ENCODE peak calls at places on chromosomes 1 and 21, in eight cellular contexts. One of them, this sample, is unnamed.

GRCh38 chr1:50747394-50747793 is 212.7 kb downstream of the FAF1 start:
- DNase-seq in psoas muscle: no peak
- DNase-seq in activated CD8-positive, alpha-beta T cell treated with anti-CD3 and anti-CD28 coated beads for 36 hours: no peak
- DNase-seq in thyroid gland: no peak
- DNase-seq in GM23338: no peak
- DNase-seq in H9: no peak
- DNase-seq in PC-3: no peak
- DNase-seq in GM12864: no peak
- DNase-seq in this sample: no peak

GRCh38 chr1:10626011-10626731 is 151.4 kb downstream of the PEX14 start:
- DNase-seq in psoas muscle: no peak
- DNase-seq in activated CD8-positive, alpha-beta T cell treated with anti-CD3 and anti-CD28 coated beads for 36 hours: no peak
- DNase-seq in thyroid gland: peak
- DNase-seq in GM23338: no peak
- DNase-seq in H9: peak
- DNase-seq in PC-3: no peak
- DNase-seq in GM12864: no peak
- DNase-seq in this sample: no peak

GRCh38 chr1:243849089-243850012 is 692 bp downstream of the AKT3 start:
- DNase-seq in psoas muscle: peak
- DNase-seq in activated CD8-positive, alpha-beta T cell treated with anti-CD3 and anti-CD28 coated beads for 36 hours: peak
- DNase-seq in thyroid gland: peak
- DNase-seq in GM23338: peak
- DNase-seq in H9: peak
- DNase-seq in PC-3: peak
- DNase-seq in GM12864: no peak
- DNase-seq in this sample: peak

GRCh38 chr21:37828515-37828914 is 87.7 kb downstream of the KCNJ6 start:
- DNase-seq in psoas muscle: no peak
- DNase-seq in activated CD8-positive, alpha-beta T cell treated with anti-CD3 and anti-CD28 coated beads for 36 hours: no peak
- DNase-seq in thyroid gland: no peak
- DNase-seq in GM23338: no peak
- DNase-seq in H9: no peak
- DNase-seq in PC-3: no peak
- DNase-seq in GM12864: no peak
- DNase-seq in this sample: no peak

GRCh38 chr1:153881764-153882163 is 41.0 kb downstream of the GATAD2B start:
- DNase-seq in psoas muscle: no peak
- DNase-seq in activated CD8-positive, alpha-beta T cell treated with anti-CD3 and anti-CD28 coated beads for 36 hours: peak
- DNase-seq in thyroid gland: no peak
- DNase-seq in GM23338: no peak
- DNase-seq in H9: no peak
- DNase-seq in PC-3: no peak
- DNase-seq in GM12864: no peak
- DNase-seq in this sample: no peak

GRCh38 chr1:168291222-168291824 is 10.6 kb downstream of the TBX19 start:
- DNase-seq in psoas muscle: no peak
- DNase-seq in activated CD8-positive, alpha-beta T cell treated with anti-CD3 and anti-CD28 coated beads for 36 hours: no peak
- DNase-seq in thyroid gland: no peak
- DNase-seq in GM23338: no peak
- DNase-seq in H9: no peak
- DNase-seq in PC-3: no peak
- DNase-seq in GM12864: no peak
- DNase-seq in this sample: no peak

GRCh38 chr1:205535866-205536758 is 31.6 kb downstream of the CDK18 start:
- DNase-seq in psoas muscle: peak
- DNase-seq in activated CD8-positive, alpha-beta T cell treated with anti-CD3 and anti-CD28 coated beads for 36 hours: no peak
- DNase-seq in thyroid gland: no peak
- DNase-seq in GM23338: no peak
- DNase-seq in H9: peak
- DNase-seq in PC-3: no peak
- DNase-seq in GM12864: no peak
- DNase-seq in this sample: peak

GRCh38 chr1:9715536-9716226 is 64.2 kb downstream of the PIK3CD start:
- DNase-seq in psoas muscle: no peak
- DNase-seq in activated CD8-positive, alpha-beta T cell treated with anti-CD3 and anti-CD28 coated beads for 36 hours: peak
- DNase-seq in thyroid gland: no peak
- DNase-seq in GM23338: no peak
- DNase-seq in H9: no peak
- DNase-seq in PC-3: no peak
- DNase-seq in GM12864: no peak
- DNase-seq in this sample: no peak

GRCh38 chr21:37168666-37169065 is 95.6 kb downstream of the TTC3 start:
- DNase-seq in psoas muscle: no peak
- DNase-seq in activated CD8-positive, alpha-beta T cell treated with anti-CD3 and anti-CD28 coated beads for 36 hours: no peak
- DNase-seq in thyroid gland: no peak
- DNase-seq in GM23338: no peak
- DNase-seq in H9: no peak
- DNase-seq in PC-3: no peak
- DNase-seq in GM12864: no peak
- DNase-seq in this sample: no peak

GRCh38 chr21:43303240-43304178 is 123.4 kb downstream of the SIK1 start:
- DNase-seq in psoas muscle: peak
- DNase-seq in activated CD8-positive, alpha-beta T cell treated with anti-CD3 and anti-CD28 coated beads for 36 hours: no peak
- DNase-seq in thyroid gland: no peak
- DNase-seq in GM23338: no peak
- DNase-seq in H9: no peak
- DNase-seq in PC-3: peak
- DNase-seq in GM12864: no peak
- DNase-seq in this sample: no peak

GRCh38 chr1:52022133-52022532 is 11.5 kb downstream of the KTI12 start:
- DNase-seq in psoas muscle: no peak
- DNase-seq in activated CD8-positive, alpha-beta T cell treated with anti-CD3 and anti-CD28 coated beads for 36 hours: no peak
- DNase-seq in thyroid gland: no peak
- DNase-seq in GM23338: no peak
- DNase-seq in H9: no peak
- DNase-seq in PC-3: no peak
- DNase-seq in GM12864: no peak
- DNase-seq in this sample: no peak

DNA sequence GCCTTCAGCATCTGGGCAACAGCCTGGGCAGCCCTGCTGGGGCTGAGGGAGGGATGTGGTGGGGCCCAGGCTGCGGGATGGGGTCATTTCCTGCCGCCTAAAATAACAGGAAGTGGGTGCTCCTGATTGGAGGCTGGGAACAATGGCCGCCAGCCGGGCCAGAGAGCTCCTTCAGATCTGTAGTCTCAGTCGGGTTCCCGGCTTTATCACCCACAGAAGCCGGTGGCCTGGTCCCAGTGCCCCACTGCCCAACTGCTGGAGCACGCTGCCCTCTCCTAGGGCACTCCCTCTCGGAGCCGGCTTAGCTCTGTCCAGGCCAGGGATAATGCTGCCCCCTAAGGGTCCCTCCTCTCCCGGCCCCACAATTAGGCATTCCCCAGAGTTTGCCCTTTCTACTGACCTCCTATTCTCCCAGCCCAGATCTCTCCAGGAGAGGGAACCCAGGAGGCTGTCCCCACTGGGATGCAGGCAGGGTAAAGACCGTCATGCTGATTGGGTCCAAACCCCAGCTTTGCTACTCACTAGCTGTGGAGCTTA is 5.1 kb downstream of the MAP7D1 start:
- DNase-seq in psoas muscle: peak
- DNase-seq in activated CD8-positive, alpha-beta T cell treated with anti-CD3 and anti-CD28 coated beads for 36 hours: peak
- DNase-seq in thyroid gland: peak
- DNase-seq in GM23338: peak
- DNase-seq in H9: peak
- DNase-seq in PC-3: peak
- DNase-seq in GM12864: no peak
- DNase-seq in this sample: no peak
- TF ChIP-seq CTCF in psoas muscle: peak
- TF ChIP-seq CTCF in activated CD8-positive, alpha-beta T cell treated with anti-CD3 and anti-CD28 coated beads for 36 hours: no peak
- TF ChIP-seq CTCF in thyroid gland: no peak
- TF ChIP-seq CTCF in GM23338: peak
- TF ChIP-seq CTCF in H9: peak
- TF ChIP-seq CTCF in PC-3: peak
- TF ChIP-seq CTCF in GM12864: peak
- TF ChIP-seq CTCF in this sample: peak

DNA sequence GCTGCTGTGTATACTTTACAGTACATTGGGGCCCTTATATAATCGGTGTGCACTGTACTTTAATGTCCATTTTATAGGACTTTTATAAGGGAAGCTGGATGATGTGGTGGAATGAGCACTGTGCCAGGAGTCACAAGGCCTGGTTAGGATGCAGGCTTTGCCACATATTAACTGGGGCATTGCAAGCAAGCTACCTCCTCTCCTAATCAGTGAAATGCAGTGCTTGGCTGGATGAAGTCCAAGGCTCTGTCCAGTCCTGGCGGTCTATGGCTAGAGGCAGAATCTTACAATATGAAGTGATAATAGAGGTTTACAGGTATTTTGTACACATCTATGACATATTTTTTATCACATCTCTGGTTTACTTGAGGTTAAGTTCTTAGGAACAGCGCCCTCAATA is 1.7 kb upstream of the PKP1 start:
- DNase-seq in psoas muscle: no peak
- DNase-seq in activated CD8-positive, alpha-beta T cell treated with anti-CD3 and anti-CD28 coated beads for 36 hours: no peak
- DNase-seq in thyroid gland: no peak
- DNase-seq in GM23338: no peak
- DNase-seq in H9: no peak
- DNase-seq in PC-3: peak
- DNase-seq in GM12864: no peak
- DNase-seq in this sample: no peak
- TF ChIP-seq CTCF in psoas muscle: no peak
- TF ChIP-seq CTCF in activated CD8-positive, alpha-beta T cell treated with anti-CD3 and anti-CD28 coated beads for 36 hours: no peak
- TF ChIP-seq CTCF in thyroid gland: no peak
- TF ChIP-seq CTCF in GM23338: no peak
- TF ChIP-seq CTCF in H9: no peak
- TF ChIP-seq CTCF in PC-3: no peak
- TF ChIP-seq CTCF in GM12864: no peak
- TF ChIP-seq CTCF in this sample: no peak

GRCh38 chr1:184974837-184975115 is 468 bp upstream of the NIBAN1 start:
- DNase-seq in psoas muscle: no peak
- DNase-seq in activated CD8-positive, alpha-beta T cell treated with anti-CD3 and anti-CD28 coated beads for 36 hours: no peak
- DNase-seq in thyroid gland: no peak
- DNase-seq in GM23338: no peak
- DNase-seq in H9: no peak
- DNase-seq in PC-3: no peak
- DNase-seq in GM12864: no peak
- DNase-seq in this sample: no peak

GRCh38 chr1:184971522-184972265 is 2.6 kb downstream of the NIBAN1 start:
- DNase-seq in psoas muscle: no peak
- DNase-seq in activated CD8-positive, alpha-beta T cell treated with anti-CD3 and anti-CD28 coated beads for 36 hours: no peak
- DNase-seq in thyroid gland: no peak
- DNase-seq in GM23338: no peak
- DNase-seq in H9: no peak
- DNase-seq in PC-3: no peak
- DNase-seq in GM12864: no peak
- DNase-seq in this sample: no peak

GRCh38 chr1:184974086-184974836 is at the start of gene NIBAN1:
- DNase-seq in psoas muscle: peak
- DNase-seq in activated CD8-positive, alpha-beta T cell treated with anti-CD3 and anti-CD28 coated beads for 36 hours: peak
- DNase-seq in thyroid gland: peak
- DNase-seq in GM23338: peak
- DNase-seq in H9: peak
- DNase-seq in PC-3: peak
- DNase-seq in GM12864: no peak
- DNase-seq in this sample: no peak

GRCh38 chr1:184972281-184973055 is 1.8 kb downstream of the NIBAN1 start:
- DNase-seq in psoas muscle: no peak
- DNase-seq in activated CD8-positive, alpha-beta T cell treated with anti-CD3 and anti-CD28 coated beads for 36 hours: no peak
- DNase-seq in thyroid gland: no peak
- DNase-seq in GM23338: no peak
- DNase-seq in H9: no peak
- DNase-seq in PC-3: peak
- DNase-seq in GM12864: no peak
- DNase-seq in this sample: no peak

DNA sequence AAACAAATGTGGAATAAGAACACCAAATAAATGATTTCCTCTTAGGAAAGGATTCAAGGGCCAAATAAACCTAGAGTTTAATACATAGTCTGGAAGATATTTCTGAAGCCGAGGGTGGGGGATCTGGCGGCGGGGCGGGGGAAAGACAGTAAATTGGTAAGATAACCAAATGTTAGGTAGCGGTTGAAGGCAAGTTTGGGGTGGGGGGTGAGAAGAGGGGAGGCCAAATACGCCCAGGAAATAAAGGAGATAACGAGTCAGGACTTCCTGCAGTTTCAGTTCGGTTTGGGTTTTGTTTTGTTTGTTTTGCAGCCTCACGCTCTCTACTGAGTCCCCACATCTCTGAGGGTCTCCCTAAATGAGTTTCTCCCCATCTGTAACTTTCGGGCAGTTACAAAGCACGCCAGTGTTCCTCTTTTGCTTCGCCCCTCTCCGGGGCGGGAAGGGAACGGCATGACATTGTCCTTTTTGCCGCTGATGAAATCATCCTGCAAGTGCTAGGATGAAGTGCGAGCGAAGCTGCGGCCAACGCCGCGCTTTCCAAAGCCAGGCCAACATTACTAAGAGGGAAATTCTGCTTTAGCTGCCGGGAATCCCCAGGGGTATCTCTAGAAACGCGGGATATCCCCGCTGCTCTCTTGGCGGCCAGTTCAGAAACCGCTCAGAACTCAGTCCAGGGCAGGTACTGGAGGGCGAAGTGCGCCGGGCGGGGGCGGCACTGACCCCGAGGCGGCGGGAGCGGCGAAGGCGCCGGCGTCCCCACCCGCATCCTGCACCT is 811 bp downstream of the NIBAN1 start:
- DNase-seq in psoas muscle: peak
- DNase-seq in activated CD8-positive, alpha-beta T cell treated with anti-CD3 and anti-CD28 coated beads for 36 hours: peak
- DNase-seq in thyroid gland: peak
- DNase-seq in GM23338: peak
- DNase-seq in H9: peak
- DNase-seq in PC-3: peak
- DNase-seq in GM12864: peak
- DNase-seq in this sample: no peak
- TF ChIP-seq CTCF in psoas muscle: no peak
- TF ChIP-seq CTCF in activated CD8-positive, alpha-beta T cell treated with anti-CD3 and anti-CD28 coated beads for 36 hours: no peak
- TF ChIP-seq CTCF in thyroid gland: no peak
- TF ChIP-seq CTCF in GM23338: peak
- TF ChIP-seq CTCF in H9: no peak
- TF ChIP-seq CTCF in PC-3: no peak
- TF ChIP-seq CTCF in GM12864: no peak
- TF ChIP-seq CTCF in this sample: no peak

DNA sequence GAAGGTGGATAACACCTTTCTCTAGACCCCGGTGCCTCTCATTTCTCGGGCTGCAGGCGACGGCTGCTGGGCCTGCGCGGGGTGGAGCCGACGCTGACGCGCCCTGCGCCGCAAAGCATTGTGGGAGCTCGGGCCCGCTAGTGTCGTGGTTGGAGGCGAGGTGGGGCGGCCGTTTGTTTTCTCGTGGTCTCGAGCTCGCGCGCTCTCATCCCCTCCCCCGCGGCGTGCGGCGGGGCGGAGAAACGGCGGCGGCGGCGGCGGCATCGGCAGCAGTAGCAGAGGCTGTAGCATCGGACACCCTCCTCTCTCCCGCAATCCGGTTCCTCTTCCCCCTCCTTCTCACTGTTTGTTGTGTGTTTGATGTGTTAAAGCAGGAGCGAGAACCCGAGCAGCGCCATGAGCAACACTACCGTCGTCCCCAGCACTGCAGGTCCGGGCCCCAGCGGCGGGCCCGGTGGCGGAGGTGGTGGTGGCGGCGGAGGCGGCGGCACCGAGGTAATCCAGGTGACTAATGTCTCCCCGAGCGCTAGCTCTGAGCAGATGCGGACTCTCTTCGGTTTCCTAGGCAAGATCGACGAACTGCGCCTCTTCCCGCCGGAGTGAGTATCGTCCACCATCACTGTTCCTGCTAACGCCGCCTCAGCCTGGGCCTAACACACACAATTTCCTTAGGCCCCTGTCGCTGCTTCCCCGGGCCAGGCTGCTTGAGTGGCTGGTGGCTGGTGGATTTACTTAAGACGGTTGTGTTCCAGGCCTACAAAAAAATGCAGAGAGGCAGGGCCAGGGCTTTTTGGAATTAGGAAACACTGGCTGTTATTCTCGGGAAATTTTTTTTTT is at the start of gene SRSF11:
- DNase-seq in psoas muscle: peak
- DNase-seq in activated CD8-positive, alpha-beta T cell treated with anti-CD3 and anti-CD28 coated beads for 36 hours: peak
- DNase-seq in thyroid gland: peak
- DNase-seq in GM23338: peak
- DNase-seq in H9: peak
- DNase-seq in PC-3: peak
- DNase-seq in GM12864: peak
- DNase-seq in this sample: peak
- TF ChIP-seq CTCF in psoas muscle: peak
- TF ChIP-seq CTCF in activated CD8-positive, alpha-beta T cell treated with anti-CD3 and anti-CD28 coated beads for 36 hours: no peak
- TF ChIP-seq CTCF in thyroid gland: no peak
- TF ChIP-seq CTCF in GM23338: no peak
- TF ChIP-seq CTCF in H9: peak
- TF ChIP-seq CTCF in PC-3: no peak
- TF ChIP-seq CTCF in GM12864: no peak
- TF ChIP-seq CTCF in this sample: peak